ENCODE peak calls at places on chromosomes 5 and 9, in six cellular contexts. F, R, S, P, L and M are unnamed samples.

GRCh38 chr9:87685871-87686519 is 39.9 kb upstream of the CTSL start:
- DNase-seq in F (no peak), L (no peak), P (peak; percentile 35), S (no peak), R (no peak), M (no peak)

GRCh38 chr5:127313847-127314473 is 23.4 kb downstream of the MEGF10 start:
- DNase-seq in L (peak; percentile 71), P (peak; percentile 40), S (peak; percentile 39), R (peak; percentile 53), F (peak; percentile 41), M (no peak)

GRCh38 chr9:131111854-131112311 is 13.5 kb upstream of the NUP214 start:
- DNase-seq in S (no peak), P (no peak), F (no peak), L (no peak), R (no peak), M (no peak)

GRCh38 chr5:95884021-95884333 is 61.5 kb upstream of the GLRX start:
- DNase-seq in S (peak; percentile 56), R (no peak), F (no peak), L (no peak), P (no peak), M (no peak)

GRCh38 chr9:101650096-101650495 is 55.3 kb upstream of the PPP3R2 start:
- DNase-seq in L (no peak), F (no peak), P (no peak), S (no peak), R (no peak), M (no peak)

GRCh38 chr5:102731704-102732103 is 23.4 kb upstream of the PAM start:
- DNase-seq in P (no peak), S (no peak), R (no peak), F (no peak), L (no peak), M (no peak)

GRCh38 chr9:129597355-129598088 is 23.4 kb downstream of the C9orf50 start:
- DNase-seq in R (peak; percentile 62), S (peak; percentile 32), F (no peak), P (peak; percentile 67), L (peak; percentile 92), M (no peak)

GRCh38 chr9:135137398-135137832 is 49.9 kb downstream of the OLFM1 start:
- DNase-seq in L (no peak), R (no peak), F (no peak), P (no peak), S (no peak), M (no peak)

GRCh38 chr5:1343931-1344901 is 683 bp downstream of the CLPTM1L start:
- DNase-seq in L (no peak), F (no peak), S (peak; percentile 5), R (no peak), P (no peak), M (no peak)
- H3K4me3 ChIP-seq in L (peak overlapping the region; percentile 94), F (peak overlapping the region; percentile 49), S (peak overlapping the region; percentile 54), R (peak overlapping the region; percentile 100), P (peak overlapping the region; percentile 77), M (peak overlapping the region; percentile 89)

DNA sequence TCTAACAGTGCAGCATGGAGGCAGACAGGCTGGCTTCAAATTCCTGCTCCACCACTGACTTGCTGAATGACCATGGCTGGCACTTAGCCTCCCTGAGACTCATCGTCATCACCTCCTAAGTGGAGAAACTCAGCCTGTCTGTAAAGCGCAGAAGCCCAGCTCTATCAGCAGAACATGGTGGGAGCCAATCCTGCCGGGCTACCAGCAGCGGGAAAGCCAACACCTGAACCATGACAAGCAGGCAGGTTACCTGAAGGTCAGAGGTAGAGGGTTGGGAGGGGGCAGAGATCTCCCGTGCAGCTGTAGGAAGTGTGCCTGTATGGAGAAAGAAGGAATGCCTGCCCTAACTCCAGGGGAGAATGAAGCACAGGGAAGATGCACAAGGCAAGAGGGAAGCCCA is 72.6 kb upstream of the LRRTM2 start:
- DNase-seq in P (no peak), R (no peak), S (no peak), F (no peak), L (peak; percentile 7), M (no peak)
- H3K27ac ChIP-seq in P (no peak overlapping the region), R (no peak overlapping the region), S (no peak overlapping the region), F (no peak overlapping the region), L (no peak overlapping the region), M (no peak overlapping the region)

GRCh38 chr5:130109152-130109551 is 204.9 kb downstream of the CHSY3 start:
- DNase-seq in S (peak; percentile 30), P (no peak), L (no peak), F (no peak), R (no peak), M (no peak)
- TF ChIP-seq CTCF in S (peak; percentile 70), P (peak; percentile 61), L (no peak), F (no peak), R (no peak), M (peak; percentile 59)

GRCh38 chr5:135393229-135393628 is 5.8 kb downstream of the MACROH2A1 start:
- DNase-seq in P (no peak), R (no peak), S (no peak), F (no peak), L (no peak), M (no peak)

GRCh38 chr5:135393691-135394090 is 5.3 kb downstream of the MACROH2A1 start:
- DNase-seq in R (no peak), F (no peak), L (no peak), P (no peak), S (no peak), M (no peak)

GRCh38 chr5:135394095-135394494 is 4.9 kb downstream of the MACROH2A1 start:
- DNase-seq in L (no peak), F (no peak), R (no peak), S (no peak), P (no peak), M (no peak)

GRCh38 chr5:135396459-135397055 is 2.5 kb downstream of the MACROH2A1 start:
- DNase-seq in L (no peak), R (no peak), P (no peak), S (peak; percentile 31), F (no peak), M (no peak)

GRCh38 chr5:135395451-135395850 is 3.6 kb downstream of the MACROH2A1 start:
- DNase-seq in R (no peak), L (no peak), P (no peak), F (no peak), S (no peak), M (no peak)
- H3K4me3 ChIP-seq in R (no peak overlapping the region), L (no peak overlapping the region), P (no peak overlapping the region), F (no peak overlapping the region), S (no peak overlapping the region), M (no peak overlapping the region)

GRCh38 chr5:158875272-158875679 is 224.4 kb downstream of the EBF1 start:
- DNase-seq in L (no peak), R (no peak), P (no peak), S (no peak), F (no peak), M (no peak)
- H3K27ac ChIP-seq in L (peak overlapping the region; percentile 11), R (peak overlapping the region; percentile 3), P (peak overlapping the region; percentile 77), S (no peak overlapping the region), F (no peak overlapping the region), M (peak overlapping the region; percentile 67)